ENCODE peak calls at places on chromosomes 11 and 22, in seven cellular contexts. U, S, G, E, I, Q and L are unnamed samples. For H3K27me3, the result is how much of the 10 kb centered on the place peaks cover.

GRCh38 chr11:128970598-128971190 is 28.0 kb upstream of the TP53AIP1 start:
- DNase-seq in U (no peak), S (no peak), G (no peak), E (no peak), I (no peak), Q (no peak), L (no peak)

GRCh38 chr11:21511835-21512440 is 680.9 kb upstream of the ANO5 start:
- DNase-seq in U (no peak), S (no peak), G (peak), E (no peak), I (peak), Q (peak), L (peak)

GRCh38 chr22:37485006-37485713 is 1.0 kb downstream of the MFNG start:
- DNase-seq in U (no peak), S (peak), G (no peak), E (peak), I (no peak), Q (no peak), L (no peak)

GRCh38 chr11:28767574-28767973 is 659.4 kb downstream of the METTL15 start:
- DNase-seq in U (no peak), S (no peak), G (no peak), E (no peak), I (no peak), Q (peak), L (no peak)

GRCh38 chr22:39241632-39242388 is 3.0 kb downstream of the PDGFB start:
- DNase-seq in U (no peak), S (peak), G (no peak), E (no peak), I (peak), Q (no peak), L (no peak)

GRCh38 chr11:47607380-47607779 is 13.2 kb upstream of the C1QTNF4 start:
- DNase-seq in U (peak), S (no peak), G (no peak), E (no peak), I (no peak), Q (peak), L (peak)

GRCh38 chr11:102798012-102798746 is at the start of gene MMP1:
- DNase-seq in U (no peak), S (no peak), G (no peak), E (no peak), I (no peak), Q (peak), L (no peak)

GRCh38 chr11:132844956-132845355 is 687.3 kb downstream of the OPCML start:
- DNase-seq in U (no peak), S (no peak), G (no peak), E (no peak), I (no peak), Q (peak), L (no peak)

GRCh38 chr22:29470159-29470855 is 9.7 kb upstream of the NEFH start:
- DNase-seq in U (no peak), S (peak), G (peak), E (peak), I (peak), Q (peak), L (peak)

GRCh38 chr11:107619926-107620325 is 29.0 kb downstream of the ELMOD1 start:
- DNase-seq in U (no peak), S (no peak), G (no peak), E (no peak), I (no peak), Q (no peak), L (no peak)

GRCh38 chr11:61828629-61829407 is 718 bp downstream of the FADS2 start:
- DNase-seq in U (peak), S (no peak), G (no peak), E (no peak), I (peak), Q (no peak), L (peak)

GRCh38 chr11:118522571-118523072 is 4.7 kb upstream of the TTC36 start:
- DNase-seq in U (no peak), S (no peak), G (no peak), E (no peak), I (no peak), Q (peak), L (peak)

DNA sequence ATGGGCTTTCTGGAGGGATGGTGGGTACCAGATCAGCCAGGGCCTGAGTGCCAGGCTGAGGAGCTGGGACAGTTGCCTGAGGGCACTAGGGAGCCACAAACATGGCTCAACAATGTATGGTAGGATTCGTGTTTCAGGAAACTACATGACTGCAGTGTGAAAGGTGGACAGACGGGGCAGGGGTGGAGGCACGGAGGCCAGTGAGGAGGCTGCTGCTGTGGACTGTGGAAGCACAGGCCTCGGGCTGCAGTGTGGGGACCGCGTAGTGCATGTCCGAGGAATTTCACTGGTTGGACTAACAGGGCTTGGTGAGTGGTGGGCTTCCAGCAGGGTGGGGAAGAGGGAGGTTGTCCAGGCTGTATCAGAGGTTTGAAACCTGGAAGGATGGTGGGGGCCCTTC is 7.8 kb downstream of the P2RY2 start:
- DNase-seq in U (peak), S (no peak), G (no peak), E (no peak), I (no peak), Q (no peak), L (no peak)
- H3K27ac ChIP-seq in U (no peak), S (no peak), G (no peak), E (no peak), I (no peak), Q (no peak), L (no peak)

DNA sequence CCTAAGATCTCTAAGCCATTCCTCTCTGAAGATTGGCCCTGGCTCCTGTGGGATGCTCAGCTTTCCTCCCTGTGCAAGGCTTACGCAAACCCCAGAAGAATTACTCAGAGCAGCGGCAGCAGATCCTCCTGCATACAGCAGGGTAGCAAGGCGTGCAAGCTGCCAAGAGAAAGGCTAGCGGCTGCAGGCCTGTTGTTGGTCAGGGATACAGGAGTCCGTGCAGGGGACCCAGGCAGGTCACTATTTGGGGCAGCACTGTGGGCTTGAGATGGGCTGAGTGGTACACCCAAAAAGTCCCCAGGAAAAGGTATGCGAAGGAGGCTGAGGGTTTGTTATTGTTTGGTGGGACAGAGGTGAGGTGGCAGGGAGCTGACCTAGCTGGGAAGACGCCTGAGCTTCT is 1.5 kb downstream of the GLB1L2 start:
- DNase-seq in U (no peak), S (no peak), G (no peak), E (no peak), I (no peak), Q (no peak), L (no peak)
- H3K27me3 ChIP-seq in U (under half), S (under half), G (under half), E (under half), I (under half), Q (under half), L (under half)

GRCh38 chr11:64266339-64266738 is 15.0 kb downstream of the PLCB3 start:
- DNase-seq in U (no peak), S (no peak), G (no peak), E (peak), I (no peak), Q (peak), L (no peak)
- H3K27ac ChIP-seq in U (no peak), S (no peak), G (no peak), E (no peak), I (no peak), Q (no peak), L (no peak)

GRCh38 chr11:3077174-3077839 is 20.1 kb upstream of the CARS1 start:
- DNase-seq in U (no peak), S (no peak), G (no peak), E (no peak), I (no peak), Q (no peak), L (no peak)
- H3K27me3 ChIP-seq in U (under half), S (under half), G (under half), E (under half), I (under half), Q (under half), L (under half)

DNA sequence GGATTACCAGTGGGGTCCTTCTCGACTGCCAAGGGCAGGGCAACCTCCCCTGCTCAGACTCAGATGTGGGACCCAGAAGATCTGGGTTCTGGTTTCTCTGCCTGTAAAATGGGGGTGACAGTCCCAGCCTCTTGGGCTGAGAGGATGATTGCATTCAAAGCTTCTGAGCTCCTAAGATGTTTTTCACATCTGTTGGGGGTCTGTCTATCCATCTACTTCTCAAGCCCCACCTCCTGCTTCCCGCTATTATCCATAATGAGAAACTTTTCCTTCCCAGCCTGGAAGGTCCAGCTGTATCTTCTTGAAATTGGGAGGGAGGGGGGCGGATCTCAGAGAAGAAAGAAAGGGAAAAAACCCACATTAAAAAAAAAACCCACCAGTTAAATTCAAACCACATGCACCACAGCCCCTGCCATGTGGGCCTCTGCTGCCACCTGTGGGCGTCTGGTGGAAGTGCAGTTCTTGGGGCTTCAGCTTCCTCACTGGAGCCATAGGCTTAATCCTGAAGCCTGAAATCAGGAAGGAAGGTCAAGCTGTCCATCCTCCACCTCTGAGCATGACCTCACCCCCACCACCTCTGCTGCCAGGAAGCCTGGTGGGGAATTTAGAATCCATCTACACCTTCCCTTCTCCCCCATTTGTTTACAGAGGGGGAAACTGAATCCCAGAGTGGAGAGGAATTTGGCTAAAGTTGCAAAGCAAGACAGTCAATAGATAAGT is 27.3 kb downstream of the ARHGEF17 start:
- DNase-seq in U (peak), S (peak), G (peak), E (peak), I (peak), Q (peak), L (peak)
- H3K27ac ChIP-seq in U (peak), S (no peak), G (peak), E (no peak), I (no peak), Q (peak), L (peak)

GRCh38 chr11:8871283-8871775 is 39.7 kb upstream of the AKIP1 start:
- DNase-seq in U (peak), S (no peak), G (peak), E (no peak), I (peak), Q (peak), L (peak)
- H3K27me3 ChIP-seq in U (under half), S (half or more), G (under half), E (under half), I (under half), Q (under half), L (under half)

GRCh38 chr11:31806186-31806943 is 4.8 kb downstream of the PAX6 start:
- DNase-seq in U (no peak), S (no peak), G (no peak), E (peak), I (no peak), Q (no peak), L (no peak)

GRCh38 chr11:31808721-31809542 is 2.2 kb downstream of the PAX6 start:
- DNase-seq in U (no peak), S (no peak), G (no peak), E (no peak), I (no peak), Q (no peak), L (no peak)

GRCh38 chr11:31808268-31808667 is 2.9 kb downstream of the PAX6 start:
- DNase-seq in U (no peak), S (no peak), G (no peak), E (no peak), I (no peak), Q (no peak), L (no peak)

GRCh38 chr11:31806944-31807790 is 4.0 kb downstream of the PAX6 start:
- DNase-seq in U (no peak), S (no peak), G (no peak), E (no peak), I (no peak), Q (no peak), L (no peak)

DNA sequence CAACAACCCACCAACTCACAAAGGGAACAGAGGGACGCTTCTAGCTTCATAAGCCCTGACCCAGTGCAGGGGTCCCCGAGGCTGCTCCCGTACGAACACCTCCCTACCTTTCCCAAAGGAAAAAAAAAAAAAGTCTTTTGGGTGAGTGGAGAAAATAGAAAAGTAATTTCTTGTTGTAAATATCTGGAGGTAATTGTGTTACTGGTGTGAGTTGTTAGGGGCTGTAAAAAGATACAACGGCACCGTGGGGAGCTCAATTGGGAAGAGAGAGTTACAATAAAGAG is 3.4 kb downstream of the PAX6 start:
- DNase-seq in U (no peak), S (no peak), G (no peak), E (no peak), I (no peak), Q (no peak), L (no peak)
- H3K27ac ChIP-seq in U (no peak), S (no peak), G (no peak), E (no peak), I (no peak), Q (no peak), L (no peak)